ENCODE peak calls at places on chromosome X, in nine cellular contexts. V is GM12865, Z is suprapubic skin, Q is NB4, P is left lung, R is adrenal gland, I is AG10803, M is pancreas, N is spleen. A is an unnamed sample.

GRCh38 chrX:9456250-9457074 is 8.4 kb upstream of the TBL1X start:
- DNase-seq in V (no peak), Z (no peak), Q (peak; percentile 78), P (no peak), R (no peak), I (peak; percentile 15), M (no peak), N (no peak), A (no peak)

GRCh38 chrX:145178268-145178667 is 69.0 kb upstream of the SPANXN1 start:
- DNase-seq in V (no peak), Z (no peak), Q (peak; percentile 0), P (no peak), R (no peak), I (no peak), M (no peak), N (no peak), A (no peak)

GRCh38 chrX:15356444-15356843 is 21.1 kb upstream of the PIGA start:
- DNase-seq in V (no peak), Z (no peak), Q (peak; percentile 11), P (no peak), R (no peak), I (peak; percentile 53), M (no peak), N (no peak), A (no peak)

GRCh38 chrX:30957753-30958152 is 68.7 kb upstream of the TAB3 start:
- DNase-seq in V (no peak), Z (no peak), Q (no peak), P (no peak), R (peak; percentile 17), I (peak; percentile 59), M (no peak), N (no peak), A (peak; percentile 12)

GRCh38 chrX:1215123-1215823 is 2.8 kb upstream of the CRLF2 start:
- DNase-seq in V (peak; percentile 75), Z (no peak), Q (peak; percentile 51), P (no peak), R (no peak), I (no peak), M (no peak), N (peak; percentile 1), A (no peak)

GRCh38 chrX:17984415-17984814 is 123.3 kb upstream of the RAI2 start:
- DNase-seq in V (no peak), Z (no peak), Q (no peak), P (no peak), R (no peak), I (no peak), M (no peak), N (no peak), A (no peak)

GRCh38 chrX:80807606-80808159 is 2.0 kb downstream of the BRWD3 start:
- DNase-seq in V (no peak), Z (no peak), Q (no peak), P (no peak), R (no peak), I (no peak), M (no peak), N (no peak), A (no peak)

GRCh38 chrX:122115604-122116003 is 1068.2 kb downstream of the GLUD2 start:
- DNase-seq in V (no peak), Z (no peak), Q (no peak), P (no peak), R (no peak), I (no peak), M (no peak), N (no peak), A (no peak)

GRCh38 chrX:2627272-2627867 is 63.7 kb upstream of the CD99 start:
- DNase-seq in V (peak; percentile 68), Z (no peak), Q (peak; percentile 65), P (no peak), R (peak; percentile 22), I (peak; percentile 45), M (peak; percentile 37), N (no peak), A (peak; percentile 34)

GRCh38 chrX:74232859-74233258 is 71.1 kb upstream of the ZCCHC13 start:
- DNase-seq in V (peak; percentile 4), Z (no peak), Q (no peak), P (no peak), R (no peak), I (peak; percentile 18), M (no peak), N (no peak), A (peak; percentile 14)
- TF ChIP-seq CTCF in V (no peak), Z (no peak), Q (no peak), P (no peak), R (no peak), I (peak; percentile 21), M (no peak), N (no peak), A (no peak)

GRCh38 chrX:47481160-47481559 is 1.9 kb downstream of the ZNF41 start:
- DNase-seq in V (no peak), Z (no peak), Q (no peak), P (no peak), R (no peak), I (no peak), M (no peak), N (no peak), A (no peak)

GRCh38 chrX:47482512-47483309 is at the start of gene ZNF41:
- DNase-seq in V (peak; percentile 92), Z (peak; percentile 79), Q (peak; percentile 88), P (peak; percentile 73), R (peak; percentile 67), I (peak; percentile 73), M (peak; percentile 77), N (peak; percentile 94), A (peak; percentile 82)

GRCh38 chrX:47482065-47482511 is 934 bp downstream of the ZNF41 start:
- DNase-seq in V (no peak), Z (no peak), Q (no peak), P (no peak), R (no peak), I (no peak), M (no peak), N (no peak), A (no peak)

GRCh38 chrX:47483310-47484268 is 567 bp upstream of the ZNF41 start:
- DNase-seq in V (no peak), Z (no peak), Q (no peak), P (peak; percentile 39), R (peak; percentile 35), I (peak; percentile 31), M (peak; percentile 25), N (peak; percentile 81), A (peak; percentile 28)

GRCh38 chrX:47484885-47485284 is 1.9 kb upstream of the ZNF41 start:
- DNase-seq in V (no peak), Z (no peak), Q (peak; percentile 43), P (no peak), R (no peak), I (no peak), M (no peak), N (no peak), A (no peak)
- H3K4me3 ChIP-seq in V (no peak overlapping the region), Z (no peak overlapping the region), Q (no peak overlapping the region), P (no peak overlapping the region), R (no peak overlapping the region), I (no peak overlapping the region), M (no peak overlapping the region), N (no peak overlapping the region), A (no peak overlapping the region)

DNA sequence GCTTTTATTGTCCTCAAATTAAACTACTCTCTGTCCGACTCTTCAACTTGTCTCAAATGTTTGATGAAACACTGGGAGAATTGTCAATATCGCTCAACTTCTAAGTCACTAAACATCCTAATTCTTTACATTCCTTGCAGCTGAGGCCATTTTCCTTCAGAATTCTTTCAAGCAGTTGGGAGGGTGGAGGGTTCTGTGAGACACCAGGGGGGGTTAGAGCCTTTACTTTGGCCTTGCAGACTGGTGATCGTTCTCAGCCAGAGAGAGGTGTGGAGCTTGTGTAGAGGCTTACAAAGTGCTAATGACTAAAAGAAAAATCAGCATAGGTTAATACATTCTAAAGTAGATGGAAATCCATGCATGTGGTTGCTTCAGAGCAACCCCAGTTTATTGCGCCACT is 21.3 kb upstream of the SOX3 start:
- DNase-seq in V (no peak), Z (no peak), Q (no peak), P (no peak), R (no peak), I (peak; percentile 64), M (no peak), N (no peak), A (peak; percentile 39)
- TF ChIP-seq CTCF in V (no peak), Z (no peak), Q (no peak), P (no peak), R (no peak), I (peak; percentile 26), M (no peak), N (no peak), A (no peak)

GRCh38 chrX:118824173-118824782 is 654 bp downstream of the ZCCHC12 start:
- DNase-seq in V (no peak), Z (no peak), Q (peak; percentile 71), P (no peak), R (no peak), I (no peak), M (no peak), N (no peak), A (no peak)
- H3K4me3 ChIP-seq in V (no peak overlapping the region), Z (peak overlapping the region; percentile 39), Q (no peak overlapping the region), P (no peak overlapping the region), R (no peak overlapping the region), I (no peak overlapping the region), M (peak overlapping the region; percentile 34), N (no peak overlapping the region), A (peak overlapping the region; percentile 32)

GRCh38 chrX:12894074-12894691 is 12.2 kb upstream of the TLR8 start:
- DNase-seq in V (peak; percentile 71), Z (no peak), Q (peak; percentile 45), P (no peak), R (peak; percentile 17), I (peak; percentile 4), M (peak; percentile 14), N (peak; percentile 79), A (peak; percentile 29)
- TF ChIP-seq CTCF in V (peak; percentile 62), Z (peak; percentile 31), Q (peak; percentile 65), P (peak; percentile 44), R (peak; percentile 50), I (peak; percentile 55), M (peak; percentile 39), N (peak; percentile 52), A (peak; percentile 66)

DNA sequence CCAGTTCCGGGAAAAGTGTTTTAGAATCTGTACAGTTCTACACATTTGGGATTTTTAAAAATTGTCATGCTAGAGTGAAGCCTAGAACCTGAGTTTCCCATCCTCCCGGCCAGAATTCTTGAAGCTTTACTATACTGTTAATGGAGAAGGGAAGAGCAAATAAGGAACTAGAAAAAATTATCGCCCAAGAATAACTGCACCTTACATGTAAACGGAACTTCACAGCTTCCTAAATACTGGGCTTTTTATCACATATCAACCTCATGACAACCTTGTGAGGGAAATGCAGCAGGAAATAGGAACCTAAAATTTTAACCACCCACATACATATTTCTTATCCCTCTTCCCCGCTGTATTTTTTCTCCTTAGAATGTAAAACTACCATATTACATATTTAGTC is 19.3 kb downstream of the ARHGEF9 start:
- DNase-seq in V (no peak), Z (no peak), Q (no peak), P (no peak), R (no peak), I (no peak), M (no peak), N (no peak), A (no peak)
- H3K4me3 ChIP-seq in V (no peak overlapping the region), Z (no peak overlapping the region), Q (no peak overlapping the region), P (no peak overlapping the region), R (no peak overlapping the region), I (no peak overlapping the region), M (no peak overlapping the region), N (no peak overlapping the region), A (no peak overlapping the region)

GRCh38 chrX:22081475-22082092 is 49.5 kb downstream of the PHEX start:
- DNase-seq in V (peak; percentile 64), Z (no peak), Q (peak; percentile 61), P (peak; percentile 53), R (peak; percentile 29), I (peak; percentile 61), M (peak; percentile 50), N (peak; percentile 81), A (peak; percentile 59)
- TF ChIP-seq CTCF in V (peak; percentile 62), Z (peak; percentile 34), Q (peak; percentile 63), P (peak; percentile 52), R (peak; percentile 26), I (peak; percentile 76), M (peak; percentile 46), N (no peak), A (peak; percentile 64)

A was measured in astrocyte of the spinal cord.